ENCODE peak calls at places on chromosomes 11 and 22, in six cellular contexts. J is K562, X is HepG2, O is GM12878, P is SK-N-SH, D is H1. M is an unnamed sample.

GRCh38 chr11:118618991-118619375 is 11.6 kb downstream of the PHLDB1 start:
- DNase-seq in D (no peak), J (no peak), P (no peak), X (no peak), O (no peak), M (no peak)

GRCh38 chr22:17234144-17234623 is 14.9 kb upstream of the ADA2 start:
- DNase-seq in X (no peak), P (no peak), D (peak), J (no peak), O (no peak), M (no peak)

GRCh38 chr11:106466441-106467190 is 389.2 kb downstream of the AASDHPPT start:
- DNase-seq in J (no peak), X (peak), P (no peak), D (no peak), O (no peak), M (no peak)

GRCh38 chr11:111402411-111402810 is 23.3 kb upstream of the POU2AF1 start:
- DNase-seq in J (no peak), D (no peak), O (no peak), X (no peak), P (no peak), M (no peak)

GRCh38 chr11:86696004-86696403 is 23.6 kb upstream of the ME3 start:
- DNase-seq in J (no peak), O (no peak), P (no peak), D (no peak), X (peak), M (no peak)

GRCh38 chr11:41116970-41117369 is 342.5 kb downstream of the LRRC4C start:
- DNase-seq in J (no peak), O (no peak), P (no peak), X (no peak), D (peak), M (no peak)

GRCh38 chr11:74487875-74488274 is 5.6 kb downstream of the LIPT2 start:
- DNase-seq in D (no peak), P (no peak), O (no peak), X (peak), J (peak), M (no peak)

GRCh38 chr22:30206964-30207363 is 39.6 kb downstream of the LIF start:
- DNase-seq in P (peak), J (no peak), D (no peak), X (peak), O (no peak), M (no peak)

GRCh38 chr11:90531001-90531400 is 308.2 kb upstream of the CHORDC1 start:
- DNase-seq in X (no peak), J (no peak), P (no peak), O (no peak), D (no peak), M (no peak)

GRCh38 chr11:114259124-114259526 is 37.1 kb upstream of the NNMT start:
- DNase-seq in J (no peak), P (no peak), D (no peak), O (no peak), X (no peak), M (peak)

GRCh38 chr11:1559103-1559951 is 12.7 kb downstream of the DUSP8 start:
- DNase-seq in O (no peak), D (peak), P (peak), X (no peak), J (no peak), M (no peak)
- H3K27ac ChIP-seq in O (no peak), D (no peak), P (peak), X (no peak), J (no peak), M (no peak)

DNA sequence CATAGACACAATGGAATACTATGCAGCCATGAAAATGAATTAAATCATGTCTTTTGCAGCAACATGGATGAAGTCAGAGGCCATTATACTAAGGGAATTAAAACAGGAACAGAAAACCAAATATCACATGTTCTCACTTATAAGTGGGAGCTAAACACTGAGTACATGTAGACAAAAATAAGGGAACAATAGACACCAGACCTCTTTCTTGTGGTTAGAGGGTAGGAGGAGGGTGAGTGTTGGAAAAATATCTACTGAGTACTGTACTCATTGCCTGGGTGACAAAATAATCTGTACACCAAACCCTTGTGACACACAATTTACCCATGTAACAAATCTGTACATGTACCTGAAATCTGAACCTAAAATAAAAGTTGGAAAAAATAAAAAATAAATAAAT is 59.1 kb upstream of the ANO5 start:
- DNase-seq in D (no peak), O (no peak), X (no peak), P (no peak), J (no peak), M (no peak)
- TF ChIP-seq GABPA in D (no peak), O (no peak), X (no peak), P (no peak), J (no peak), M (no peak)

GRCh38 chr11:122178795-122179194 is 62.8 kb upstream of the BLID start:
- DNase-seq in P (no peak), D (no peak), O (no peak), X (no peak), J (no peak), M (no peak)
- H3K27ac ChIP-seq in P (peak), D (no peak), O (no peak), X (no peak), J (no peak), M (no peak)

DNA sequence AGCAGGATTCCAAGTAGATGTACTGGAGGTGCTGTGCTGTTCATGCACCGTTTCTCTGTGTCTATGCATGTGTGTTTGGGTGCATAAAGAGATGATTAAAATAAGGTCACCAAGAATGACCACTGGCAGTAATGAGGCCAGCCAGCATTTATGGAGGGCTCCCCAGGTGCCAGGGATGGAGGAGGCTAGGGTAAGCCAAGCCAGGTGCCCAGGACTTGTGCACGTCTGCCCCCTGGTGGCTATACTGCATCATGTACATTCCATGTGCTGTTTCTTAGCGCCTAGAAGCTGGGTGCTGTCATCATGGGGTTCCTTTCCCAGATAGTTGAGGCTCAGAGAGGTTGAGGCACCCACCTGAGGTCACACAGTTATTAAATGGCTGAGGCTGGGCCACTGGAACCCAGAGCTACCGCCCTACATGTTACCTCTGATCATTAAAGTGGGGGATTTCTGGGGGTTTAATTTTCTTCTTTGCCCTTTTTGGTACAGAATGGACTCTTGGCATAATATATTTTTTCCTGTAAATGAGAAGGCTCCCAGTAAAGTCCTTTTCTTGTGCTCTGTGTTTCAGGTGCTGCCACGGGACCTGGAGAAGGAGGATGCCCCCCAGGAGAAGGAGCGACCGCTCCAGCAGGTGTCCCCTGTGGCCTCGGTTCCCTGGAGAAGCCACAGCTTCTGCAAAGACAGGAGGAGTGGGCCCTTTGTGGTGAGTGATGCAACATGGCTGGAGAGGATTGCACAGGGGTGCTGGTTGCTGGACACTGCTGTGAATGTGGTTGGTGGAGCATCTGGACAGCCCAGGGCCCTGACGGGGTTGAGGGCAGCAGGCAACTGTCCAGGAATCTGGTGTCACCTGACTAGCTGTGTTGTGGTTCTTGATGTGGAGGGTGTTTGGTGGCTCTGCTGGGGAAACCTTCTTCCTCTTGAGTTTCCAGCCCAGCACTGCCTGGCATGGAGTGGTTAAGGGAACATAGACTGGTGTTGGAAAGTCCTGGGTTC is 96.4 kb downstream of the KIAA1671 start:
- DNase-seq in O (no peak), P (peak), D (peak), J (peak), X (peak), M (peak)
- TF ChIP-seq GABPA in O (no peak), P (no peak), D (no peak), J (no peak), X (no peak), M (no peak)

DNA sequence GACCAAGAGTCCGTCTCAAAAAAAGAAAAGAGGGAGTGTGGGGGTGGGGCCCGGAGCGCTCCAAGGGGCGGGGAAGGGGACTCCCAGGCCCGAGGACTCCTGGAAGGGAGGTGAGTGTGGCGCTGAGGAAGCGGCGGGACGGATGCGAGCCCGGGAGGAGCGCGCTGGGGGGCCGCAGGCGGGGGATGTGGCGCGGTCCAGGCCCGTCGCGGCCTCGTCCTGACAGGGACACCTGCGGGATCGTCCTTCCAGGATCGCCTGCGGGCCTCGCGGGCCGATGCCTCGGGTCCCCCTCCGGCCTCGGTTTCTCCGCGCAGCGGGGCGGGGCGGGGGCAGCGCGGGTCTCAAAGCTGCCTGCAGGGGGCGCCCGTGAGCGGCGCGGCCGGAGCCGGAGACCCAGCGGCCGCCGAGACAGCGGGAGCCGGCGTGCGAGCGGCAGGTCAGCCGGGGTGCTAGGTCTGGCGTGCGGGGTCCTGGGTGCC is 3.8 kb upstream of the ADORA2A start:
- DNase-seq in X (no peak), P (peak), J (peak), D (peak), O (no peak), M (peak)
- H3K27ac ChIP-seq in X (no peak), P (no peak), J (no peak), D (no peak), O (no peak), M (no peak)

GRCh38 chr11:42631223-42631843 is 680.5 kb upstream of the API5 start:
- DNase-seq in P (peak), D (no peak), X (peak), J (no peak), O (no peak), M (no peak)
- TF ChIP-seq GABPA in P (no peak), D (no peak), X (no peak), J (no peak), O (no peak), M (no peak)

GRCh38 chr11:12043959-12044772 is 35.7 kb upstream of the DKK3 start:
- DNase-seq in J (peak), D (peak), P (peak), O (no peak), X (peak), M (no peak)
- H3K27ac ChIP-seq in J (no peak), D (no peak), P (peak), O (no peak), X (no peak), M (no peak)